ENCODE peak calls at places on chromosomes 7 and 10, in five cellular contexts. Y is NCI-H1694 treated with DMSO at 0.1 percent for 48 hours, M is HT1080, I is Right ventricle myocardium superior, X is left ventricle myocardium inferior. L is an unnamed sample.

GRCh38 chr7:16416289-16417282 is 4.8 kb downstream of the CRPPA start:
- DNase-seq in Y (no peak), M (peak; percentile 60), I (no peak), X (no peak), L (no peak)

GRCh38 chr10:75197906-75198305 is 12.7 kb upstream of the VDAC2 start:
- DNase-seq in Y (no peak), M (no peak), I (no peak), X (no peak), L (no peak)

GRCh38 chr7:26593405-26593804 is 271.0 kb downstream of the SKAP2 start:
- DNase-seq in Y (no peak), M (no peak), I (peak; percentile 50), X (peak; percentile 16), L (no peak)

GRCh38 chr10:73780966-73781365 is 882 bp upstream of the CHCHD1 start:
- DNase-seq in Y (no peak), M (no peak), I (no peak), X (no peak), L (no peak)

GRCh38 chr10:17053061-17053460 is 76.5 kb downstream of the CUBN start:
- DNase-seq in Y (no peak), M (no peak), I (no peak), X (no peak), L (no peak)

GRCh38 chr7:77538186-77538907 is 1.3 kb downstream of the PTPN12 start:
- DNase-seq in Y (peak; percentile 38), M (peak; percentile 95), I (peak; percentile 91), X (peak; percentile 87), L (no peak)

GRCh38 chr7:112359086-112359485 is 91.2 kb upstream of the IFRD1 start:
- DNase-seq in Y (no peak), M (no peak), I (no peak), X (no peak), L (no peak)

GRCh38 chr7:106185719-106186118 is 73.6 kb upstream of the SYPL1 start:
- DNase-seq in Y (no peak), M (no peak), I (no peak), X (no peak), L (no peak)

GRCh38 chr10:113922787-113923570 is 68.5 kb downstream of the NHLRC2 start:
- DNase-seq in Y (no peak), M (no peak), I (peak; percentile 41), X (no peak), L (no peak)